ENCODE peak calls at places on chromosomes 6 and 20, in seven cellular contexts. R is H1, E is right lobe of liver, O is heart left ventricle, A is adrenal gland, P is ovary, J is tibial nerve. G is an unnamed sample.

GRCh38 chr20:50110141-50111047 is 2.6 kb downstream of the UBE2V1 start:
- DNase-seq in O (no peak), P (no peak), R (no peak), J (no peak), A (peak), E (no peak), G (no peak)

GRCh38 chr6:34237316-34237721 is 646 bp downstream of the HMGA1 start:
- DNase-seq in P (no peak), A (peak), O (no peak), R (no peak), J (no peak), E (no peak), G (peak)

GRCh38 chr6:47109281-47109680 is 67.1 kb upstream of the ADGRF1 start:
- DNase-seq in E (no peak), J (no peak), P (no peak), R (no peak), A (no peak), O (no peak), G (no peak)

GRCh38 chr6:43934803-43935602 is 165.0 kb downstream of the VEGFA start:
- DNase-seq in P (peak), A (no peak), J (no peak), R (no peak), E (peak), O (no peak), G (no peak)

GRCh38 chr6:20058912-20059311 is 153.4 kb downstream of the MBOAT1 start:
- DNase-seq in J (no peak), E (no peak), A (no peak), P (no peak), R (no peak), O (no peak), G (no peak)

GRCh38 chr20:51910202-51911050 is 108.1 kb upstream of the SALL4 start:
- DNase-seq in O (no peak), E (no peak), P (no peak), J (no peak), A (no peak), R (no peak), G (no peak)

GRCh38 chr6:136551103-136551502 is 881 bp upstream of the MAP7 start:
- DNase-seq in P (no peak), E (no peak), J (no peak), O (no peak), R (no peak), A (peak), G (no peak)

GRCh38 chr6:26363882-26364825 is 844 bp upstream of the BTN3A2 start:
- DNase-seq in J (no peak), A (no peak), O (no peak), R (no peak), P (no peak), E (no peak), G (no peak)

GRCh38 chr6:25175216-25175615 is 104.0 kb upstream of the CARMIL1 start:
- DNase-seq in R (peak), O (no peak), J (no peak), P (no peak), E (no peak), A (no peak), G (no peak)

GRCh38 chr6:118100763-118101162 is 193.7 kb downstream of the SLC35F1 start:
- DNase-seq in R (no peak), E (no peak), P (no peak), O (no peak), J (no peak), A (no peak), G (no peak)

GRCh38 chr20:59751075-59751711 is 146.9 kb downstream of the PHACTR3 start:
- DNase-seq in R (peak), P (peak), E (peak), A (peak), O (peak), J (peak), G (peak)

GRCh38 chr6:706161-706560 is 13.2 kb upstream of the EXOC2 start:
- DNase-seq in A (no peak), R (no peak), J (no peak), E (no peak), O (no peak), P (no peak), G (no peak)

GRCh38 chr6:162181741-162182401 is 545.7 kb downstream of the PRKN start:
- DNase-seq in J (no peak), E (no peak), O (no peak), A (no peak), R (no peak), P (no peak), G (no peak)

GRCh38 chr6:26475823-26476729 is 18.3 kb downstream of the BTN2A1 start:
- DNase-seq in A (no peak), P (no peak), O (no peak), E (no peak), J (no peak), R (no peak), G (no peak)

GRCh38 chr6:39225946-39226437 is 3.3 kb downstream of the KCNK5 start:
- DNase-seq in O (peak), J (no peak), A (no peak), P (no peak), E (peak), R (no peak), G (no peak)

GRCh38 chr20:12049125-12049524 is 131.4 kb downstream of the BTBD3 start:
- DNase-seq in J (no peak), P (no peak), O (no peak), R (no peak), E (no peak), A (peak), G (no peak)

GRCh38 chr6:144266091-144266649 is 19.0 kb upstream of the UTRN start:
- DNase-seq in P (peak), E (no peak), A (peak), O (peak), R (no peak), J (peak), G (peak)

GRCh38 chr20:62819494-62820174 is 2.8 kb downstream of the COL9A3 start:
- DNase-seq in A (peak), R (no peak), E (no peak), O (no peak), P (no peak), J (no peak), G (peak)

GRCh38 chr6:115551510-115551909 is 509.2 kb downstream of the FRK start:
- DNase-seq in E (no peak), P (no peak), R (no peak), O (no peak), A (no peak), J (no peak), G (no peak)

GRCh38 chr6:24924956-24925355 is 10.8 kb downstream of the RIPOR2 start:
- DNase-seq in O (no peak), E (no peak), R (no peak), J (no peak), A (no peak), P (no peak), G (no peak)

GRCh38 chr6:52820198-52820597 is 16.6 kb upstream of the GSTA1 start:
- DNase-seq in E (no peak), R (no peak), A (no peak), J (no peak), P (no peak), O (no peak), G (no peak)

GRCh38 chr20:50305636-50306477 is 115.2 kb downstream of the CEBPB start:
- DNase-seq in A (peak), O (no peak), P (peak), E (peak), R (no peak), J (peak), G (no peak)

GRCh38 chr6:42933195-42933594 is 3.9 kb downstream of the CNPY3 start:
- DNase-seq in J (no peak), R (no peak), O (no peak), A (no peak), P (no peak), E (no peak), G (no peak)

GRCh38 chr20:57922701-57923100 is 212.9 kb upstream of the PMEPA1 start:
- DNase-seq in A (no peak), P (no peak), J (no peak), O (no peak), E (no peak), R (no peak), G (no peak)

GRCh38 chr6:141809901-141810300 is 322.8 kb upstream of the GJE1 start:
- DNase-seq in O (no peak), A (no peak), P (no peak), J (no peak), R (no peak), E (no peak), G (no peak)

GRCh38 chr6:108966855-108967755 is 118.9 kb downstream of the ARMC2 start:
- DNase-seq in A (peak), R (no peak), O (peak), J (no peak), E (no peak), P (peak), G (peak)

GRCh38 chr20:45343445-45343866 is 4.8 kb downstream of the SDC4 start:
- DNase-seq in E (peak), A (no peak), J (no peak), O (no peak), P (no peak), R (no peak), G (no peak)

GRCh38 chr20:45343867-45344721 is 4.1 kb downstream of the SDC4 start:
- DNase-seq in P (peak), O (no peak), A (peak), J (no peak), R (no peak), E (no peak), G (peak)

GRCh38 chr20:45341939-45342862 is 6.0 kb downstream of the SDC4 start:
- DNase-seq in J (no peak), E (peak), A (peak), P (peak), R (no peak), O (peak), G (no peak)

GRCh38 chr20:45341579-45341938 is 6.7 kb downstream of the SDC4 start:
- DNase-seq in A (peak), O (no peak), J (no peak), R (no peak), P (no peak), E (no peak), G (no peak)

DNA sequence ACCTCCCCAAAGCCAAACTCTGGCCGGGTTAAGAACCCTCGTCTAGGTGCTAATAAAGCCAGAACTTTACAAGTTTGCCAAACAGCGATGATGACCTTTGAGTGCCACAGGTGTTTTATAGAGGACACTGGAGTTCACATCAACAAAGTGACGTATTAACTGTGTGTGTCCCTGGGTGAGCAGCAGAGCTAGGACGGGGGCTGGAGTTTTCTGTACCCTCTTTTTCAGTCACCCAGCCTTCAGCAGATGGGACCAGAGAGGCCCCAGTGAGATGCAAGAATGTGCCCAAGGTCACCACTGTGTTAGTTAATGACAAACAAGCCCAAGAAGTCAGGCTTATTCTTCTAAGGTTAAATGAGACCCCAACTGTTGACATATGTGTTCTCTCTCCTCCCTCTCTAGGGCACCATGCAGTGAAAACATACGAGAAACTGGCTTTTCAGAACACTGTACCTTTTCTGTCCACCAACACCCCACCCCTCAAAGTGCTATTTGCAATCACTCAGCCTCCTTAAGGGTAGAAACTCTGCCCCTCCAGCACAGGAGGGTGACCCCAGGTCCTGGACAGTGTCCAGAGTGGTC is 5.3 kb downstream of the SDC4 start:
- DNase-seq in R (no peak), A (peak), O (no peak), P (no peak), E (no peak), J (no peak), G (no peak)
- TF ChIP-seq POLR2A in R (no peak), A (no peak), O (no peak), P (no peak), E (no peak), J (no peak), G (no peak)

DNA sequence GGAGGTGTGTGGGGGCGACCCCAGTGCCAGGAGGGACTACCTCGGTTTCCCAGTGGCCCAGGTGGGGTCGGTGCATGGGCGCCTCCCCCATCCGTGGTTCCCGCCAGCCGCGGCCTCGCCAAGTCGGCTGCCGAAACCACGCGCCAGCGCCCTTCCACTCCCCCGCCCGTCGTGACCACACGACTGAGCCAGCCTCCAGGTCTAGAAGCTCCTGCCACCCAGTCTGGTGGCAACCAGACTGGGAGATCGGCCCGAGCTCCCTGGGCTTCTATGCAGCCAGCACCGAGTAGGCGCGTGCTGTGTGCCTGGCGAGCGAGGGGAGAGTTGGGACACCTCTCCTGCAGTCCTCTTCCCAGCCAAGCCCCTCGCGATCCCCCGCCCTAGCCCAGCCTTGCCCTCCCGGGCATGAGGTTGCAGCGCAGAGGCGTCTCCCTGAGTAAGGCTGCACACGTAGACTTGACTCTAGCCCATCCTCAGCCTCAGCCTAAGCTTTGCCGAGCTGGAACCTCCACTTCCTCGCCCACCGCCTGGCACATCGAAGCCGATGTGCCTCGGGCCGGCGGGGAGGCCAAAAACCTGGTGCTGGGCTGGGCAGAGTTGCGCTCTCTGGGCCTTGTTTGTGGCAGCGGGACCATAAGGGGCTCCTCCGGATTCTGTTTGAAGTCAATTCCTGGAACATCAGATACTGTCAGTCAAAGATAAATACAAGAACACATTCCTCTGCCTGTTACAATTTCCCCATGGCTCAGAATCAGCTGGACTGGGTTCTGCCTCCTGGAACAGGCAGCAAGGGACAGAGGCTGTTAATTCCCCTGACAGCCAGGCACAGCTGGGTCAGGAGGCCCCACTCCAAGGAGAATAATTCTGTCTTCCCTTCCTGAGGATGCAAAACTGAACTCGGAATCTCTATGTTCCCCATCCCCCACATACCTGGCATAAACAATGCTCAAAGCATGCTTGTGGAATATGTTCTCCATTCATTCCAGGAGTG is 1.5 kb upstream of the CPNE5 start:
- DNase-seq in E (no peak), R (no peak), A (no peak), J (no peak), P (no peak), O (peak), G (no peak)
- TF ChIP-seq POLR2A in E (no peak), R (no peak), A (no peak), J (no peak), P (no peak), O (peak), G (no peak)

GRCh38 chr6:3011158-3011557 is 11.5 kb downstream of the NQO2 start:
- DNase-seq in P (no peak), R (no peak), O (no peak), A (no peak), J (no peak), E (no peak), G (no peak)

GRCh38 chr6:3013901-3014674 is 14.4 kb downstream of the NQO2 start:
- DNase-seq in A (no peak), E (no peak), P (no peak), R (no peak), O (no peak), J (no peak), G (no peak)

GRCh38 chr6:3013486-3013885 is 13.8 kb downstream of the NQO2 start:
- DNase-seq in E (peak), P (no peak), A (peak), J (no peak), O (peak), R (no peak), G (peak)

GRCh38 chr6:3009930-3010329 is 10.2 kb downstream of the NQO2 start:
- DNase-seq in O (no peak), E (no peak), R (no peak), J (no peak), A (peak), P (no peak), G (no peak)

DNA sequence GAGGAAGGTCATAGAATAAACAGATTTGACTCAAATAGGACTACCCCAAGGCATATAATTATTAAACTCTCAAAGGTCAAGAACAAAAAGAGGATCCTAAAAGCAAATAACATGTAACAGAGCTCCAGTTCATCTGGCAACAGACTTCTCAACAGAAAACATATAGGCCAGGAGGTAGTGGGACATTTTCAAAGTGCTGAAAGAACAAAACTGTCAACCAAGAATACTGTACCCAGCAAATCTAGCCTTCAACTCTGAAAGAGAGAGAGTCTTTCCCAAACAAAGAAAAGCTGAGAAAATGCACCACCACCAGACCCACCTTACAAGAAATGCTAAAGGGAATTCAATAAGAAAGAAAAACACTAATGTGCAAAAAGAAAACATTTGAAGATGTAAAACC is 11.9 kb downstream of the NQO2 start:
- DNase-seq in O (no peak), A (no peak), R (no peak), E (no peak), J (no peak), P (no peak), G (no peak)
- TF ChIP-seq POLR2A in O (no peak), A (no peak), R (no peak), E (no peak), J (no peak), P (no peak), G (no peak)

GRCh38 chr6:36028088-36028886 is 679 bp downstream of the MAPK14 start:
- DNase-seq in J (no peak), E (peak), R (no peak), O (peak), P (peak), A (peak), G (peak)
- TF ChIP-seq POLR2A in J (no peak), E (no peak), R (no peak), O (no peak), P (no peak), A (peak), G (no peak)

G was measured in H54.